ENCODE peak calls at places on chromosomes 4 and X, in four cellular contexts. K is IMR-90, X is K562, J is GM12878. B is an unnamed sample. For H3K4me1, the result is how much of the 10 kb centered on the place peaks cover.

GRCh38 chr4:48905363-48906015 is 1.1 kb downstream of the OCIAD2 start:
- DNase-seq in K (peak), X (peak), J (no peak), B (peak)

GRCh38 chrX:37060999-37061398 is 52.8 kb downstream of the FAM47C start:
- DNase-seq in K (peak), X (peak), J (no peak), B (peak)

GRCh38 chrX:68831405-68832100 is 2.7 kb downstream of the EFNB1 start:
- DNase-seq in K (peak), X (no peak), J (no peak), B (no peak)

GRCh38 chrX:12657881-12658280 is 133.3 kb upstream of the PRPS2 start:
- DNase-seq in K (no peak), X (no peak), J (peak), B (no peak)

GRCh38 chr4:122963222-122963621 is 40.8 kb upstream of the NUDT6 start:
- DNase-seq in K (peak), X (no peak), J (no peak), B (no peak)

GRCh38 chr4:12701384-12701783 is 782.8 kb downstream of the RAB28 start:
- DNase-seq in K (no peak), X (no peak), J (no peak), B (no peak)

GRCh38 chr4:183100827-183101226 is 1.8 kb downstream of the WWC2 start:
- DNase-seq in K (no peak), X (no peak), J (no peak), B (peak)

GRCh38 chrX:39262641-39263040 is 461.4 kb downstream of the MID1IP1 start:
- DNase-seq in K (no peak), X (no peak), J (no peak), B (peak)

GRCh38 chr4:112516401-112517066 is 554 bp upstream of the NEUROG2 start:
- DNase-seq in K (no peak), X (peak), J (no peak), B (no peak)

GRCh38 chrX:40096395-40097091 is 1.2 kb downstream of the BCOR start:
- DNase-seq in K (peak), X (no peak), J (no peak), B (peak)

GRCh38 chrX:120251471-120252011 is 929 bp downstream of the ZBTB33 start:
- DNase-seq in K (peak), X (peak), J (no peak), B (peak)

GRCh38 chrX:34734383-34734782 is 77.3 kb upstream of the TMEM47 start:
- DNase-seq in K (peak), X (no peak), J (no peak), B (no peak)

GRCh38 chr4:182449186-182449880 is 206.1 kb downstream of the TENM3 start:
- DNase-seq in K (peak), X (no peak), J (no peak), B (peak)

GRCh38 chr4:19615086-19615689 is 636.5 kb upstream of the SLIT2 start:
- DNase-seq in K (no peak), X (no peak), J (no peak), B (no peak)

GRCh38 chrX:100635989-100636320 is 651 bp downstream of the TSPAN6 start:
- DNase-seq in K (no peak), X (no peak), J (no peak), B (no peak)

GRCh38 chrX:100635040-100635439 is 1.6 kb downstream of the TSPAN6 start:
- DNase-seq in K (no peak), X (no peak), J (no peak), B (peak)

GRCh38 chrX:100642296-100642695 is 1.7 kb upstream of the SRPX2 start:
- DNase-seq in K (no peak), X (no peak), J (no peak), B (peak)

DNA sequence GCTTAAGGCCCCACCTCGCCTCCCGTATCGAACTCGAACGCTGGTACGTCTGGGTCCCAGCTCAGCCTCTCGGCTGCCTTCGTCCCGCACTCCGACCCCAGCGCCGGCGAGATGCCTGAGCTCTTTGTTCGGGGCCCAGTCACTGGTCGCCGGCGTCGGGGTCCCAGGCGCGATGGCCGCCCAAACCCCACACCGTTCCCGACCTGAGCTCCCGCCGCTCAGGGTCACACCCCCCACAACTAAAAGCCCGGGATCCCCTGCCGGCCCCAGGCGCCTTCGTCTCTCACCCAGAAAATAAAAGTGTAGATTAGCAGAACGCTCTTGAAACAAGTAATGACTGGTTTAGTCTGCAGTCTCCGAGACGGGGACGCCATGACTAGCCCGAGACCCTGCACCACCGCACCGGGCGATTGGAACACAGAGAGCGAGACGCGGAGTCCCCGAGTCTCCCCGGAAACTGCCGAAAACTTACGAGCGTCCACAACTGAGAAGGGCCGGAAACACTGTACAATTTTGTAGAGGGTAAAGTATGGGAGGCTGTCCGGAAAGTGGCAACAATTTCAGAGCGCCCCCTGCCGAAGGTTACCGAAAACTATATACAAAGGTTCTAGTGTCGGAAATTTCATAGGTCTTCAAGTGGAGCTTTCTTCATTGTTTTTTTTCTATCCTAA is at the start of gene TSPAN6:
- DNase-seq in K (peak), X (peak), J (no peak), B (peak)
- TF ChIP-seq CTCF in K (peak), X (peak), J (peak), B (peak)

DNA sequence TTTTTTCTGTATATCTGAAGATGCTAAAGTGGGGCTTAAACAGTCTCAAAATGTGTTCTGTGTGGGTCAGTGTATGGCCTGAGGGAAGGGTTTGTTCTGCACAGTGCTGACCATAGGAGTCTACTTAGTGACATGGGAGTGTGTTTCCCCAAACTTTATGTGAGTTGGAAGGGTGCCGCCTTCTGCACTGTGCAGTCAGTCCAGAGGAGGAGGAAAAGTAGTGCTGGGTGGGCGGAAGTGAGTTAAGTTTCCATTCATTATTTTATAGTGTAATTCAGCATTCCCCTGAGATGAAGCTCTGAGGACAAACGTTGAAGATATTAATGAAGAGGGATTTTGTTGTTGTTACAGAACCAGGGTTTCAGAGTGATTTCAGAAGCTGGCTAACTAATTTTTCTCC is 2.9 kb downstream of the CHST7 start:
- DNase-seq in K (no peak), X (no peak), J (no peak), B (peak)
- H3K4me1 ChIP-seq in K (under half), X (under half), J (under half), B (under half)

GRCh38 chr4:184748251-184748652 is 14.4 kb upstream of the CENPU start:
- DNase-seq in K (no peak), X (no peak), J (no peak), B (no peak)

GRCh38 chr4:184746532-184746870 is 12.6 kb upstream of the CENPU start:
- DNase-seq in K (peak), X (no peak), J (no peak), B (no peak)

GRCh38 chr4:184745747-184746531 is 12.0 kb upstream of the CENPU start:
- DNase-seq in K (peak), X (peak), J (no peak), B (peak)

GRCh38 chr4:184744251-184744650 is 10.4 kb upstream of the CENPU start:
- DNase-seq in K (no peak), X (no peak), J (no peak), B (no peak)

GRCh38 chr4:184747034-184747830 is 13.3 kb upstream of the CENPU start:
- DNase-seq in K (no peak), X (peak), J (no peak), B (no peak)
- TF ChIP-seq FOS in K (no peak), X (no peak), J (no peak), B (no peak)

GRCh38 chr4:181308476-181309170 is 934.6 kb upstream of the TENM3 start:
- DNase-seq in K (no peak), X (no peak), J (no peak), B (no peak)
- TF ChIP-seq CTCF in K (no peak), X (no peak), J (no peak), B (no peak)

B was measured in endothelial cell of umbilical vein.